ENCODE peak calls at places on chromosomes 11 and 22, in four cellular contexts. One of them, this sample, is unnamed.

GRCh38 chr11:32005786-32006406 is 85.0 kb upstream of the RCN1 start:
- DNase-seq in omental fat pad: no peak
- DNase-seq in GM06990: no peak
- DNase-seq in neural progenitor cell: no peak
- DNase-seq in this sample: no peak

GRCh38 chr11:764322-765024 is 12.8 kb downstream of the GATD1 start:
- DNase-seq in omental fat pad: no peak
- DNase-seq in GM06990: no peak
- DNase-seq in neural progenitor cell: no peak
- DNase-seq in this sample: no peak

GRCh38 chr11:102410382-102410784 is 42.2 kb downstream of the TMEM123 start:
- DNase-seq in neural progenitor cell: no peak
- DNase-seq in omental fat pad: no peak
- DNase-seq in GM06990: no peak
- DNase-seq in this sample: no peak

GRCh38 chr11:67642490-67643120 is 3.0 kb upstream of the TBX10 start:
- DNase-seq in neural progenitor cell: no peak
- DNase-seq in omental fat pad: no peak
- DNase-seq in GM06990: peak
- DNase-seq in this sample: no peak

GRCh38 chr11:9575531-9576240 is 2.2 kb downstream of the WEE1 start:
- DNase-seq in GM06990: no peak
- DNase-seq in neural progenitor cell: no peak
- DNase-seq in omental fat pad: no peak
- DNase-seq in this sample: no peak

GRCh38 chr11:93542753-93543246 is 391 bp downstream of the SMCO4 start:
- DNase-seq in GM06990: no peak
- DNase-seq in omental fat pad: no peak
- DNase-seq in neural progenitor cell: no peak
- DNase-seq in this sample: peak

GRCh38 chr11:2210366-2211112 is 38.9 kb upstream of the TH start:
- DNase-seq in neural progenitor cell: no peak
- DNase-seq in GM06990: no peak
- DNase-seq in omental fat pad: no peak
- DNase-seq in this sample: no peak

GRCh38 chr11:66012946-66013761 is 1.3 kb downstream of the CST6 start:
- DNase-seq in GM06990: no peak
- DNase-seq in omental fat pad: no peak
- DNase-seq in neural progenitor cell: no peak
- DNase-seq in this sample: no peak

GRCh38 chr22:23288301-23289129 is 108.2 kb downstream of the BCR start:
- DNase-seq in neural progenitor cell: no peak
- DNase-seq in omental fat pad: no peak
- DNase-seq in GM06990: no peak
- DNase-seq in this sample: no peak

GRCh38 chr11:45402049-45402630 is 116.0 kb upstream of the SYT13 start:
- DNase-seq in omental fat pad: no peak
- DNase-seq in neural progenitor cell: no peak
- DNase-seq in GM06990: no peak
- DNase-seq in this sample: no peak

GRCh38 chr11:94325681-94326080 is 21.3 kb downstream of the IZUMO1R start:
- DNase-seq in omental fat pad: no peak
- DNase-seq in neural progenitor cell: peak
- DNase-seq in GM06990: peak
- DNase-seq in this sample: no peak

GRCh38 chr11:13238879-13239514 is 38.6 kb upstream of the BMAL1 start:
- DNase-seq in neural progenitor cell: peak
- DNase-seq in GM06990: no peak
- DNase-seq in omental fat pad: peak
- DNase-seq in this sample: no peak

GRCh38 chr11:60982184-60982583 is 10.7 kb downstream of the CD6 start:
- DNase-seq in omental fat pad: no peak
- DNase-seq in GM06990: no peak
- DNase-seq in neural progenitor cell: no peak
- DNase-seq in this sample: no peak

GRCh38 chr11:74739546-74740270 is 8.5 kb upstream of the CHRDL2 start:
- DNase-seq in neural progenitor cell: peak
- DNase-seq in GM06990: no peak
- DNase-seq in omental fat pad: no peak
- DNase-seq in this sample: no peak

GRCh38 chr22:38026130-38027111 is 30.8 kb upstream of the PICK1 start:
- DNase-seq in omental fat pad: no peak
- DNase-seq in GM06990: no peak
- DNase-seq in neural progenitor cell: no peak
- DNase-seq in this sample: no peak

GRCh38 chr11:133388975-133389568 is 143.2 kb downstream of the OPCML start:
- DNase-seq in neural progenitor cell: no peak
- DNase-seq in omental fat pad: no peak
- DNase-seq in GM06990: no peak
- DNase-seq in this sample: no peak

GRCh38 chr22:26529345-26529744 is 17.1 kb upstream of the TFIP11 start:
- DNase-seq in GM06990: no peak
- DNase-seq in neural progenitor cell: no peak
- DNase-seq in omental fat pad: no peak
- DNase-seq in this sample: no peak

GRCh38 chr22:37228106-37229011 is 15.7 kb downstream of the RAC2 start:
- DNase-seq in neural progenitor cell: no peak
- DNase-seq in GM06990: no peak
- DNase-seq in omental fat pad: no peak
- DNase-seq in this sample: no peak

GRCh38 chr22:44571566-44572413 is 73.8 kb upstream of the RTL6 start:
- DNase-seq in omental fat pad: peak
- DNase-seq in GM06990: no peak
- DNase-seq in neural progenitor cell: no peak
- DNase-seq in this sample: no peak

GRCh38 chr22:18156878-18157713 is 7.1 kb downstream of the USP18 start:
- DNase-seq in omental fat pad: peak
- DNase-seq in neural progenitor cell: peak
- DNase-seq in GM06990: no peak
- DNase-seq in this sample: no peak

GRCh38 chr11:15993360-15993759 is 363.0 kb downstream of the SOX6 start:
- DNase-seq in GM06990: no peak
- DNase-seq in neural progenitor cell: peak
- DNase-seq in omental fat pad: no peak
- DNase-seq in this sample: no peak

GRCh38 chr11:73215191-73216134 is 2.6 kb upstream of the P2RY2 start:
- DNase-seq in omental fat pad: no peak
- DNase-seq in neural progenitor cell: peak
- DNase-seq in GM06990: no peak
- DNase-seq in this sample: no peak

GRCh38 chr22:40345801-40346177 is 511 bp upstream of the ADSL start:
- DNase-seq in omental fat pad: no peak
- DNase-seq in GM06990: peak
- DNase-seq in neural progenitor cell: peak
- DNase-seq in this sample: peak

GRCh38 chr11:119835804-119836203 is 106.8 kb upstream of the NECTIN1 start:
- DNase-seq in omental fat pad: no peak
- DNase-seq in GM06990: no peak
- DNase-seq in neural progenitor cell: no peak
- DNase-seq in this sample: no peak

GRCh38 chr11:59705281-59705680 is 8.4 kb downstream of the OR10V1 start:
- DNase-seq in omental fat pad: no peak
- DNase-seq in neural progenitor cell: no peak
- DNase-seq in GM06990: no peak
- DNase-seq in this sample: no peak

DNA sequence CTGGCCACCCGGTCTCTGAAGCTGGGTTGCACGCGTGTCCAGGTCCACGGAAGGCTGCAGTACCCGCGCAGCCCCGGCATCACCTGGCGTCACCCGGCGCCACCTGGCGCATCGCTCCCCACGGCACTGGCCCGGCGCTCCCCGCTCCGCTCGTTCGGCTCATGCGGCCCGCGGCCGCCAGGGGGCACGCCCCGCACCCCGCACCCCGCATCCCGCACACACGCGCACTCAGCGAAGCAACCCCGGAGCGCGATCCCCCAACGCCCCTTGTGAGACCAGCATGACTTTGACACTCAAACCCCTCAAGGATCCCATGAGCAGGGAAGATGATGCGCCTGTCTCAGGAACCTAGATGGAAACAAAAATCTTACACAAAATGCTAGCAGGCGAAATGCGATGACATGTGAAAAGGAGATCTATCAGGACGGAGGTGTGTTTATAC is 11.9 kb downstream of the B3GNT6 start:
- DNase-seq in omental fat pad: no peak
- DNase-seq in GM06990: peak
- DNase-seq in neural progenitor cell: peak
- DNase-seq in this sample: no peak
- TF ChIP-seq CTCF in omental fat pad: peak
- TF ChIP-seq CTCF in GM06990: peak
- TF ChIP-seq CTCF in neural progenitor cell: peak
- TF ChIP-seq CTCF in this sample: no peak

GRCh38 chr11:35763772-35764171 is 101.2 kb downstream of the TRIM44 start:
- DNase-seq in omental fat pad: no peak
- DNase-seq in GM06990: no peak
- DNase-seq in neural progenitor cell: no peak
- DNase-seq in this sample: no peak
- TF ChIP-seq CTCF in omental fat pad: no peak
- TF ChIP-seq CTCF in GM06990: no peak
- TF ChIP-seq CTCF in neural progenitor cell: no peak
- TF ChIP-seq CTCF in this sample: no peak

GRCh38 chr22:50524664-50525103 is 714 bp downstream of the SCO2 start:
- DNase-seq in neural progenitor cell: no peak
- DNase-seq in GM06990: no peak
- DNase-seq in omental fat pad: no peak
- DNase-seq in this sample: no peak

GRCh38 chr22:50526849-50527801 is 1.7 kb upstream of the SCO2 start:
- DNase-seq in neural progenitor cell: peak
- DNase-seq in omental fat pad: no peak
- DNase-seq in GM06990: peak
- DNase-seq in this sample: no peak

GRCh38 chr22:50527921-50528681 is 1.7 kb downstream of the TYMP start:
- DNase-seq in GM06990: peak
- DNase-seq in neural progenitor cell: no peak
- DNase-seq in omental fat pad: no peak
- DNase-seq in this sample: no peak

GRCh38 chr22:50525104-50525958 is at the start of gene SCO2:
- DNase-seq in neural progenitor cell: peak
- DNase-seq in omental fat pad: peak
- DNase-seq in GM06990: peak
- DNase-seq in this sample: peak

DNA sequence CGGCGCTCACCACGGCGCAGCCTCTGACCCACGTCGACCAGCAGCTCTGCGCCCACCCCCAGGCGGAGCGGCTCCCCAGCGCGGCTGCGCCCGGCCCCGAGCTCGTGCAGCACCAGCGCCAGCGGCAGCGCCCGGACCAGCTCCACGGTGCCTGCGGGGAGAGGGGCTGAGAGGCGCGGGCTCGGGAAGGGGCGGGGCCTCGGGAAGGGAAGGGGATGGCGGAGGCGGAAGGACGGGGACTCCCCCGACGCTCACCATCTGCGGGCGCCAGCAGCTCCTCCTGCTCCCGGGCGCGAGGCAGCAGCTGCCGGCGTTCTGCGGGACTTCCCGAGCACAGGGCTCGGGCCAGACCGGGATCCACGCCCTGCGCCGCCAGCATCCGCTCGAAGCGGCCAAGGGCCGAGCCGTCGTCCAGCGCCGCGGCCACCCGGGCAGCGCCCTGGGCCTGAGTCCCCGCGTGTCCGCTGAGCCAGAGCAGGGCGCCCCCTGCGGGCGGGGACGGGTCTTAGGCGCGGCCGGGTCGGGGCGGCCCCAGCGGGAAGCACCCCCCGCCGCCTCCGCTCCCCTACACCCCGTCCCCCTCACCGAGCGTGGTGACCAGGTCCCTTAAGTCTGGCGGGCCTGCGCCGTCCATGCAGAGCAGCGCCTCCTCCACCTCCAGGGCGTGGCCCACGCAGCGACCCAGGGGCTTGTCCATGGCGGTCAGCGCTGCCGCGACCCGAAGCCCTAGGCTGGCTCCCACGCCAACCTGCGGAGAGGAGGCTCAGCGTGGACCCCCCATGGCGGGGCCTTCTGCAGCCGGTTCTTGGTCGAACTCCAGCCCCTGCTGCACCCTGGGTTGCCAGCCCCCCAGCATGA is 822 bp upstream of the SCO2 start:
- DNase-seq in omental fat pad: no peak
- DNase-seq in neural progenitor cell: peak
- DNase-seq in GM06990: peak
- DNase-seq in this sample: peak
- TF ChIP-seq CTCF in omental fat pad: peak
- TF ChIP-seq CTCF in neural progenitor cell: peak
- TF ChIP-seq CTCF in GM06990: peak
- TF ChIP-seq CTCF in this sample: no peak

GRCh38 chr11:71176812-71177211 is 75.6 kb downstream of the SHANK2 start:
- DNase-seq in omental fat pad: no peak
- DNase-seq in GM06990: no peak
- DNase-seq in neural progenitor cell: no peak
- DNase-seq in this sample: no peak
- TF ChIP-seq CTCF in omental fat pad: no peak
- TF ChIP-seq CTCF in GM06990: no peak
- TF ChIP-seq CTCF in neural progenitor cell: no peak
- TF ChIP-seq CTCF in this sample: no peak

GRCh38 chr11:11770921-11771484 is 70.8 kb upstream of the USP47 start:
- DNase-seq in neural progenitor cell: no peak
- DNase-seq in omental fat pad: no peak
- DNase-seq in GM06990: no peak
- DNase-seq in this sample: no peak
- TF ChIP-seq CTCF in neural progenitor cell: no peak
- TF ChIP-seq CTCF in omental fat pad: no peak
- TF ChIP-seq CTCF in GM06990: no peak
- TF ChIP-seq CTCF in this sample: no peak

DNA sequence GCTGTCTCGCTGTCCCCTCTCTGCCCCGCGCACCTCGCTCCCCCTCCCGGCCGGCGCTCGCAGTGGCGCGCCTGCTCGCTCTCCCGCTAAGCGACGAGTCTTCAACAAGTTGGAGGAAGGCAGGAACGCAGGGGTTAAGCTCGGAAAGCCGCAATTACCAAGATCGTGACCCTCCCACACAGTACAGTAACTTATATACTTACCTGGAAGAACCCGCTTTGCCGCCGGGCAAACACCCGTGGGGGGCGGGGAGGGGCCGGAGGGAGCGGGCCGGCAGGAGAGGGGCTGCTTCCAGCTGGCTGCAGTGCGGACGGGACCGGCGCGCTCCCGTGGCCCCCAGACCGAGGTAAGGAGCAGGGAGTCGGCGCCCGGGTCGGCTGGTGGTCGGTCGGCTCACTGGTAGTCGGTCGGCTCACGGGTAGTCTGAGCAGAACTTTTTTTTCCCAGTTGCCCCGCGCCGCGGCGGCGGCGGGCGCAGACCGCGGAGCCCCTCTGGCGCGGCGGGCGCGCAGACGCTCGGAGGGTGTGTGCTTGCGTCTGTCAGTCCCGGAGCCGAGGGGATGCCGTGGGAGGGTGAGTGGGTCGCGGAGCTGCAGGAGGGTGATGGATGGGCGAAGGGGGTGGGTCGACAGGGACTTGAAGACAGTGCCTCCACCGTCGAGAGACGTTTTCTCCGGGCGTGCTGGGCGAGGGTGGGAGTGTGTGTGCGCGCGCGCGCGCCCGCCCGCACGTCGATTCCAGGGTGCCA is 101.2 kb upstream of the HSD17B12 start:
- DNase-seq in neural progenitor cell: peak
- DNase-seq in omental fat pad: no peak
- DNase-seq in GM06990: peak
- DNase-seq in this sample: no peak
- TF ChIP-seq CTCF in neural progenitor cell: peak
- TF ChIP-seq CTCF in omental fat pad: no peak
- TF ChIP-seq CTCF in GM06990: peak
- TF ChIP-seq CTCF in this sample: no peak